ENCODE peak calls at places on chromosomes 5 and 9, in ten cellular contexts. B, J, Y, Z, P, H, R, F, S and O are unnamed samples.

GRCh38 chr5:54669285-54669684 is 151.7 kb downstream of the SNX18 start:
- DNase-seq in J (no peak), F (no peak), P (no peak), B (no peak), S (no peak), H (no peak), Y (no peak), R (no peak), Z (no peak), O (no peak)

GRCh38 chr5:91670565-91670964 is 287.4 kb upstream of the ARRDC3 start:
- DNase-seq in R (no peak), S (no peak), P (no peak), J (no peak), H (no peak), B (no peak), F (no peak), Y (no peak), Z (no peak), O (peak; percentile 33)

GRCh38 chr5:21931076-21931475 is 922.1 kb downstream of the CDH12 start:
- DNase-seq in H (no peak), J (no peak), Z (no peak), F (no peak), R (no peak), P (no peak), S (no peak), B (no peak), Y (no peak), O (peak; percentile 25)

GRCh38 chr5:113487411-113487778 is 858 bp downstream of the MCC start:
- DNase-seq in R (no peak), Y (no peak), B (no peak), J (no peak), S (no peak), F (no peak), P (no peak), H (no peak), Z (no peak), O (peak; percentile 35)

GRCh38 chr5:168877132-168877895 is 298.1 kb upstream of the PANK3 start:
- DNase-seq in B (no peak), R (no peak), Y (no peak), H (no peak), F (no peak), S (no peak), P (peak; percentile 20), Z (no peak), J (no peak), O (peak; percentile 45)

GRCh38 chr5:119328753-119329602 is 26.8 kb upstream of the TNFAIP8 start:
- DNase-seq in R (no peak), B (no peak), P (no peak), F (no peak), S (no peak), Z (no peak), J (no peak), Y (peak; percentile 70), H (peak; percentile 59), O (no peak)

GRCh38 chr9:91995000-91995399 is 45.0 kb upstream of the ROR2 start:
- DNase-seq in P (no peak), F (no peak), Y (no peak), H (no peak), B (no peak), J (no peak), S (no peak), Z (no peak), R (no peak), O (no peak)

GRCh38 chr9:107274953-107275422 is 8.1 kb upstream of the RAD23B start:
- DNase-seq in J (no peak), R (no peak), F (no peak), Z (no peak), P (no peak), H (no peak), Y (peak; percentile 85), S (no peak), B (no peak), O (no peak)

GRCh38 chr5:113253037-113253436 is 181.8 kb downstream of the TSSK1B start:
- DNase-seq in F (no peak), Z (no peak), S (no peak), R (no peak), J (no peak), H (no peak), Y (no peak), P (no peak), B (no peak), O (no peak)

GRCh38 chr5:97998946-97999345 is 774.5 kb upstream of the RGMB start:
- DNase-seq in S (no peak), H (no peak), J (peak; percentile 34), R (no peak), Z (peak; percentile 13), Y (no peak), P (no peak), F (no peak), B (no peak), O (no peak)

GRCh38 chr9:35367451-35367850 is 122.5 kb upstream of the RUSC2 start:
- DNase-seq in J (no peak), H (no peak), Z (no peak), R (no peak), Y (peak; percentile 64), B (no peak), F (no peak), S (no peak), P (no peak), O (no peak)

GRCh38 chr5:141883184-141883947 is 5.2 kb upstream of the PCDH1 start:
- DNase-seq in J (peak; percentile 41), F (peak; percentile 58), S (no peak), H (peak; percentile 25), Y (no peak), P (no peak), Z (no peak), R (no peak), B (no peak), O (no peak)

GRCh38 chr9:122217640-122218039 is 11.1 kb downstream of the LHX6 start:
- DNase-seq in J (no peak), F (no peak), R (no peak), H (no peak), Y (no peak), P (no peak), S (no peak), B (no peak), Z (no peak), O (peak; percentile 3)

GRCh38 chr5:136522217-136522956 is 157.0 kb upstream of the TRPC7 start:
- DNase-seq in Y (no peak), R (no peak), H (no peak), Z (no peak), P (no peak), F (no peak), S (no peak), B (no peak), J (no peak), O (no peak)

GRCh38 chr5:146006470-146006869 is 70.1 kb downstream of the SH3RF2 start:
- DNase-seq in S (no peak), Y (no peak), J (no peak), R (no peak), B (no peak), Z (no peak), P (no peak), H (no peak), F (no peak), O (no peak)

GRCh38 chr9:101465330-101465915 is 29.8 kb upstream of the ALDOB start:
- DNase-seq in P (peak; percentile 17), Y (peak; percentile 88), H (no peak), R (peak; percentile 27), B (no peak), F (no peak), S (peak; percentile 32), Z (no peak), J (peak; percentile 11), O (peak; percentile 70)

GRCh38 chr5:158967566-158967965 is 132.2 kb downstream of the EBF1 start:
- DNase-seq in P (no peak), B (no peak), Z (no peak), H (no peak), S (no peak), R (no peak), J (no peak), Y (no peak), F (no peak), O (no peak)

GRCh38 chr9:16680965-16681658 is 189.4 kb downstream of the BNC2 start:
- DNase-seq in R (no peak), H (no peak), P (no peak), S (no peak), J (no peak), F (no peak), B (no peak), Y (peak; percentile 94), Z (no peak), O (no peak)

GRCh38 chr9:128927731-128928411 is 7.1 kb downstream of the PHYHD1 start:
- DNase-seq in S (peak; percentile 38), J (no peak), Z (peak; percentile 60), B (peak; percentile 33), H (peak; percentile 57), R (peak; percentile 60), Y (no peak), P (peak; percentile 30), F (no peak), O (peak; percentile 82)

GRCh38 chr9:25677301-25678146 is 720 bp downstream of the TUSC1 start:
- DNase-seq in F (peak; percentile 89), R (peak; percentile 84), Y (no peak), S (peak; percentile 87), B (no peak), H (peak; percentile 7), J (peak; percentile 77), Z (peak; percentile 70), P (peak; percentile 62), O (peak; percentile 87)

GRCh38 chr5:127229185-127229889 is 61.3 kb upstream of the MEGF10 start:
- DNase-seq in Z (peak; percentile 40), J (peak; percentile 38), F (peak; percentile 65), B (peak; percentile 16), P (peak; percentile 43), H (peak; percentile 62), S (peak; percentile 10), R (peak; percentile 33), Y (no peak), O (peak; percentile 41)

GRCh38 chr5:6582507-6583048 is 50.3 kb downstream of the NSUN2 start:
- DNase-seq in S (no peak), P (no peak), J (no peak), Y (no peak), F (no peak), R (no peak), B (no peak), Z (no peak), H (no peak), O (no peak)

GRCh38 chr5:58191451-58191850 is 268.4 kb downstream of the PLK2 start:
- DNase-seq in F (no peak), B (no peak), Y (no peak), P (no peak), H (no peak), S (no peak), J (no peak), R (no peak), Z (no peak), O (no peak)

GRCh38 chr5:126015244-126016054 is 407.8 kb upstream of the GRAMD2B start:
- DNase-seq in J (peak; percentile 9), P (peak; percentile 34), R (no peak), B (no peak), Y (no peak), Z (no peak), H (no peak), S (no peak), F (no peak), O (no peak)